ENCODE peak calls at places on chromosomes 16 and 17, in four cellular contexts. One of them, this sample, is unnamed.
A peak's percentile ranks its signal among the peaks of the same experiment; 100 is the strongest.

GRCh38 chr17:59829217-59830006 is 63.3 kb downstream of the TUBD1 start:
- DNase-seq in transverse colon: no peak
- DNase-seq in stimulated activated CD4-positive, alpha-beta T cell treated with anti-CD3 and anti-CD28 coated beads, Interleukin-1b, Interleukin-23, amount 100 ng/mL, for 24 hours: no peak
- DNase-seq in RWPE1: peak; percentile 85
- DNase-seq in this sample: peak; percentile 86

GRCh38 chr17:45398800-45399199 is 33.9 kb downstream of the ARHGAP27 start:
- DNase-seq in transverse colon: no peak
- DNase-seq in stimulated activated CD4-positive, alpha-beta T cell treated with anti-CD3 and anti-CD28 coated beads, Interleukin-1b, Interleukin-23, amount 100 ng/mL, for 24 hours: no peak
- DNase-seq in RWPE1: no peak
- DNase-seq in this sample: no peak

GRCh38 chr17:64319531-64319930 is 56.5 kb upstream of the TEX2 start:
- DNase-seq in RWPE1: no peak
- DNase-seq in transverse colon: no peak
- DNase-seq in stimulated activated CD4-positive, alpha-beta T cell treated with anti-CD3 and anti-CD28 coated beads, Interleukin-1b, Interleukin-23, amount 100 ng/mL, for 24 hours: no peak
- DNase-seq in this sample: no peak

GRCh38 chr17:80375186-80375585 is 39.8 kb upstream of the ENDOV start:
- DNase-seq in stimulated activated CD4-positive, alpha-beta T cell treated with anti-CD3 and anti-CD28 coated beads, Interleukin-1b, Interleukin-23, amount 100 ng/mL, for 24 hours: no peak
- DNase-seq in RWPE1: no peak
- DNase-seq in transverse colon: no peak
- DNase-seq in this sample: no peak

GRCh38 chr17:34987232-34987631 is 6.9 kb downstream of the LIG3 start:
- DNase-seq in transverse colon: no peak
- DNase-seq in stimulated activated CD4-positive, alpha-beta T cell treated with anti-CD3 and anti-CD28 coated beads, Interleukin-1b, Interleukin-23, amount 100 ng/mL, for 24 hours: no peak
- DNase-seq in RWPE1: no peak
- DNase-seq in this sample: no peak

GRCh38 chr17:5509482-5509881 is 23.1 kb downstream of the MIS12 start:
- DNase-seq in transverse colon: no peak
- DNase-seq in RWPE1: no peak
- DNase-seq in stimulated activated CD4-positive, alpha-beta T cell treated with anti-CD3 and anti-CD28 coated beads, Interleukin-1b, Interleukin-23, amount 100 ng/mL, for 24 hours: no peak
- DNase-seq in this sample: no peak

GRCh38 chr17:1716912-1717695 is 6.9 kb upstream of the TLCD2 start:
- DNase-seq in transverse colon: peak; percentile 95
- DNase-seq in stimulated activated CD4-positive, alpha-beta T cell treated with anti-CD3 and anti-CD28 coated beads, Interleukin-1b, Interleukin-23, amount 100 ng/mL, for 24 hours: peak; percentile 70
- DNase-seq in RWPE1: peak; percentile 98
- DNase-seq in this sample: peak; percentile 89

GRCh38 chr17:17693253-17693954 is 12.1 kb downstream of the RAI1 start:
- DNase-seq in transverse colon: peak; percentile 31
- DNase-seq in RWPE1: peak; percentile 54
- DNase-seq in stimulated activated CD4-positive, alpha-beta T cell treated with anti-CD3 and anti-CD28 coated beads, Interleukin-1b, Interleukin-23, amount 100 ng/mL, for 24 hours: no peak
- DNase-seq in this sample: peak; percentile 76

GRCh38 chr16:70472786-70473433 is 18.5 kb downstream of the FCSK start:
- DNase-seq in transverse colon: no peak
- DNase-seq in RWPE1: no peak
- DNase-seq in stimulated activated CD4-positive, alpha-beta T cell treated with anti-CD3 and anti-CD28 coated beads, Interleukin-1b, Interleukin-23, amount 100 ng/mL, for 24 hours: no peak
- DNase-seq in this sample: no peak

GRCh38 chr17:17568772-17569195 is 22.7 kb downstream of the PEMT start:
- DNase-seq in RWPE1: peak; percentile 70
- DNase-seq in transverse colon: peak; percentile 80
- DNase-seq in stimulated activated CD4-positive, alpha-beta T cell treated with anti-CD3 and anti-CD28 coated beads, Interleukin-1b, Interleukin-23, amount 100 ng/mL, for 24 hours: peak; percentile 37
- DNase-seq in this sample: peak; percentile 20

GRCh38 chr16:88344411-88345030 is 38.2 kb upstream of the ZNF469 start:
- DNase-seq in stimulated activated CD4-positive, alpha-beta T cell treated with anti-CD3 and anti-CD28 coated beads, Interleukin-1b, Interleukin-23, amount 100 ng/mL, for 24 hours: no peak
- DNase-seq in RWPE1: no peak
- DNase-seq in transverse colon: no peak
- DNase-seq in this sample: no peak

GRCh38 chr17:77622627-77623026 is 335.9 kb upstream of the TNRC6C start:
- DNase-seq in stimulated activated CD4-positive, alpha-beta T cell treated with anti-CD3 and anti-CD28 coated beads, Interleukin-1b, Interleukin-23, amount 100 ng/mL, for 24 hours: no peak
- DNase-seq in RWPE1: no peak
- DNase-seq in transverse colon: no peak
- DNase-seq in this sample: peak; percentile 25

GRCh38 chr16:81650982-81651562 is 128.0 kb upstream of the PLCG2 start:
- DNase-seq in stimulated activated CD4-positive, alpha-beta T cell treated with anti-CD3 and anti-CD28 coated beads, Interleukin-1b, Interleukin-23, amount 100 ng/mL, for 24 hours: no peak
- DNase-seq in RWPE1: no peak
- DNase-seq in transverse colon: peak; percentile 70
- DNase-seq in this sample: no peak

GRCh38 chr16:81181013-81181720 is 57.3 kb upstream of the BCO1 start:
- DNase-seq in RWPE1: peak; percentile 95
- DNase-seq in stimulated activated CD4-positive, alpha-beta T cell treated with anti-CD3 and anti-CD28 coated beads, Interleukin-1b, Interleukin-23, amount 100 ng/mL, for 24 hours: no peak
- DNase-seq in transverse colon: peak; percentile 63
- DNase-seq in this sample: peak; percentile 22

GRCh38 chr17:633641-634091 is 81.0 kb downstream of the VPS53 start:
- DNase-seq in transverse colon: no peak
- DNase-seq in stimulated activated CD4-positive, alpha-beta T cell treated with anti-CD3 and anti-CD28 coated beads, Interleukin-1b, Interleukin-23, amount 100 ng/mL, for 24 hours: no peak
- DNase-seq in RWPE1: no peak
- DNase-seq in this sample: no peak

GRCh38 chr16:30731411-30731810 is 16.8 kb upstream of the PHKG2 start:
- DNase-seq in RWPE1: no peak
- DNase-seq in stimulated activated CD4-positive, alpha-beta T cell treated with anti-CD3 and anti-CD28 coated beads, Interleukin-1b, Interleukin-23, amount 100 ng/mL, for 24 hours: no peak
- DNase-seq in transverse colon: no peak
- DNase-seq in this sample: no peak

GRCh38 chr16:87956169-87956770 is 5.0 kb downstream of the BANP start:
- DNase-seq in transverse colon: peak; percentile 53
- DNase-seq in RWPE1: no peak
- DNase-seq in stimulated activated CD4-positive, alpha-beta T cell treated with anti-CD3 and anti-CD28 coated beads, Interleukin-1b, Interleukin-23, amount 100 ng/mL, for 24 hours: no peak
- DNase-seq in this sample: no peak

GRCh38 chr16:14002416-14002815 is 68.7 kb upstream of the MRTFB start:
- DNase-seq in stimulated activated CD4-positive, alpha-beta T cell treated with anti-CD3 and anti-CD28 coated beads, Interleukin-1b, Interleukin-23, amount 100 ng/mL, for 24 hours: no peak
- DNase-seq in RWPE1: no peak
- DNase-seq in transverse colon: no peak
- DNase-seq in this sample: no peak

GRCh38 chr17:58335779-58336455 is 7.3 kb upstream of the TSPOAP1 start:
- DNase-seq in stimulated activated CD4-positive, alpha-beta T cell treated with anti-CD3 and anti-CD28 coated beads, Interleukin-1b, Interleukin-23, amount 100 ng/mL, for 24 hours: no peak
- DNase-seq in transverse colon: peak; percentile 70
- DNase-seq in RWPE1: no peak
- DNase-seq in this sample: no peak

GRCh38 chr17:32854177-32854576 is 22.7 kb downstream of the MYO1D start:
- DNase-seq in RWPE1: peak; percentile 43
- DNase-seq in stimulated activated CD4-positive, alpha-beta T cell treated with anti-CD3 and anti-CD28 coated beads, Interleukin-1b, Interleukin-23, amount 100 ng/mL, for 24 hours: no peak
- DNase-seq in transverse colon: no peak
- DNase-seq in this sample: no peak

GRCh38 chr16:88403794-88404581 is 21.2 kb downstream of the ZNF469 start:
- DNase-seq in transverse colon: no peak
- DNase-seq in RWPE1: no peak
- DNase-seq in stimulated activated CD4-positive, alpha-beta T cell treated with anti-CD3 and anti-CD28 coated beads, Interleukin-1b, Interleukin-23, amount 100 ng/mL, for 24 hours: no peak
- DNase-seq in this sample: no peak

GRCh38 chr16:19837331-19837943 is 47.2 kb downstream of the GPRC5B start:
- DNase-seq in transverse colon: no peak
- DNase-seq in stimulated activated CD4-positive, alpha-beta T cell treated with anti-CD3 and anti-CD28 coated beads, Interleukin-1b, Interleukin-23, amount 100 ng/mL, for 24 hours: no peak
- DNase-seq in RWPE1: no peak
- DNase-seq in this sample: no peak

GRCh38 chr16:85199069-85199725 is 86.9 kb upstream of the CIBAR2 start:
- DNase-seq in stimulated activated CD4-positive, alpha-beta T cell treated with anti-CD3 and anti-CD28 coated beads, Interleukin-1b, Interleukin-23, amount 100 ng/mL, for 24 hours: no peak
- DNase-seq in transverse colon: no peak
- DNase-seq in RWPE1: no peak
- DNase-seq in this sample: no peak

GRCh38 chr17:51050291-51051033 is 70.2 kb downstream of the SPAG9 start:
- DNase-seq in stimulated activated CD4-positive, alpha-beta T cell treated with anti-CD3 and anti-CD28 coated beads, Interleukin-1b, Interleukin-23, amount 100 ng/mL, for 24 hours: no peak
- DNase-seq in RWPE1: no peak
- DNase-seq in transverse colon: no peak
- DNase-seq in this sample: no peak

GRCh38 chr17:78903101-78903779 is at the start of gene CEP295NL:
- DNase-seq in stimulated activated CD4-positive, alpha-beta T cell treated with anti-CD3 and anti-CD28 coated beads, Interleukin-1b, Interleukin-23, amount 100 ng/mL, for 24 hours: no peak
- DNase-seq in transverse colon: no peak
- DNase-seq in RWPE1: no peak
- DNase-seq in this sample: no peak

GRCh38 chr17:69047368-69048263 is 13.1 kb downstream of the ABCA9 start:
- DNase-seq in transverse colon: peak; percentile 66
- DNase-seq in stimulated activated CD4-positive, alpha-beta T cell treated with anti-CD3 and anti-CD28 coated beads, Interleukin-1b, Interleukin-23, amount 100 ng/mL, for 24 hours: no peak
- DNase-seq in RWPE1: peak; percentile 20
- DNase-seq in this sample: no peak

GRCh38 chr17:77332034-77332971 is 191.5 kb downstream of the SEC14L1 start:
- DNase-seq in transverse colon: peak; percentile 26
- DNase-seq in RWPE1: no peak
- DNase-seq in stimulated activated CD4-positive, alpha-beta T cell treated with anti-CD3 and anti-CD28 coated beads, Interleukin-1b, Interleukin-23, amount 100 ng/mL, for 24 hours: no peak
- DNase-seq in this sample: no peak

GRCh38 chr16:72493681-72494415 is 321.9 kb upstream of the PMFBP1 start:
- DNase-seq in stimulated activated CD4-positive, alpha-beta T cell treated with anti-CD3 and anti-CD28 coated beads, Interleukin-1b, Interleukin-23, amount 100 ng/mL, for 24 hours: no peak
- DNase-seq in transverse colon: no peak
- DNase-seq in RWPE1: no peak
- DNase-seq in this sample: no peak

GRCh38 chr17:39626671-39627169 is at the start of gene PPP1R1B:
- DNase-seq in transverse colon: peak; percentile 58
- DNase-seq in stimulated activated CD4-positive, alpha-beta T cell treated with anti-CD3 and anti-CD28 coated beads, Interleukin-1b, Interleukin-23, amount 100 ng/mL, for 24 hours: no peak
- DNase-seq in RWPE1: no peak
- DNase-seq in this sample: no peak

This sample was measured in NCI-H2029.